ENCODE peak calls at places on chromosome 21, in eight cellular contexts. Y is progenitor cell of endocrine pancreas; G is NCI-H187; F is pancreas; J is kidney epithelial cell; N is NCI-H510A; I is CD4-positive, alpha-beta T cell; E is AG20443. K is an unnamed sample.

GRCh38 chr21:45550552-45551210 is 8.4 kb upstream of the SLC19A1 start:
- DNase-seq in E (no peak), F (no peak), J (no peak), G (no peak), I (no peak), Y (no peak), N (no peak), K (no peak)

GRCh38 chr21:15141236-15141970 is 76.6 kb upstream of the NRIP1 start:
- DNase-seq in N (no peak), I (no peak), J (no peak), Y (no peak), G (no peak), F (peak), E (no peak), K (peak)

GRCh38 chr21:42357307-42357706 is 6.5 kb upstream of the TFF2 start:
- DNase-seq in N (no peak), F (no peak), Y (no peak), I (no peak), E (no peak), G (no peak), J (no peak), K (no peak)

GRCh38 chr21:9760398-9761074 is 760.8 kb upstream of the TPTE start:
- DNase-seq in F (no peak), Y (no peak), I (no peak), E (no peak), J (no peak), G (no peak), N (no peak), K (no peak)

GRCh38 chr21:43808367-43808766 is 19.0 kb downstream of the RRP1 start:
- DNase-seq in Y (no peak), I (no peak), J (no peak), G (no peak), F (no peak), N (no peak), E (no peak), K (no peak)

GRCh38 chr21:42636535-42636914 is 16.9 kb upstream of the PDE9A start:
- DNase-seq in I (no peak), N (no peak), F (no peak), G (no peak), E (peak), Y (no peak), J (no peak), K (no peak)

GRCh38 chr21:42547906-42548365 is 34.3 kb downstream of the SLC37A1 start:
- DNase-seq in I (no peak), E (no peak), J (no peak), G (no peak), N (no peak), F (no peak), Y (no peak), K (no peak)

GRCh38 chr21:29436143-29436542 is 137.4 kb downstream of the BACH1 start:
- DNase-seq in J (no peak), N (no peak), Y (no peak), F (no peak), G (no peak), I (peak), E (no peak), K (no peak)

GRCh38 chr21:26709090-26709489 is 136.0 kb upstream of the CYYR1 start:
- DNase-seq in E (no peak), J (no peak), N (no peak), I (no peak), Y (no peak), G (no peak), F (no peak), K (no peak)

GRCh38 chr21:28229811-28230210 is 762.9 kb downstream of the LTN1 start:
- DNase-seq in I (no peak), G (no peak), Y (no peak), N (no peak), E (peak), F (no peak), J (no peak), K (no peak)

K was measured in mucosa of gallbladder.